ENCODE peak calls at places on chromosomes 4 and X, in six cellular contexts. D, S, C, K, H and M are unnamed samples.
A peak's percentile ranks its signal among the peaks of the same experiment; 100 is the strongest.

GRCh38 chr4:36256398-36256828 is 12.1 kb upstream of the ARAP2 start:
- DNase-seq in D (no peak), S (no peak), C (no peak), K (no peak), H (no peak), M (no peak)

GRCh38 chrX:96464880-96465558 is 219.6 kb upstream of the DIAPH2 start:
- DNase-seq in D (no peak), S (no peak), C (no peak), K (no peak), H (no peak), M (no peak)

GRCh38 chr4:112895785-112896184 is 153.7 kb upstream of the ANK2 start:
- DNase-seq in D (no peak), S (no peak), C (no peak), K (no peak), H (no peak), M (no peak)

GRCh38 chrX:110132450-110133114 is 129.7 kb downstream of the TMEM164 start:
- DNase-seq in D (no peak), S (no peak), C (peak; percentile 7), K (no peak), H (no peak), M (no peak)

GRCh38 chr4:857461-857860 is 31.5 kb upstream of the CPLX1 start:
- DNase-seq in D (no peak), S (no peak), C (no peak), K (peak; percentile 20), H (no peak), M (no peak)

GRCh38 chr4:164204434-164204833 is 549.5 kb upstream of the SMIM31 start:
- DNase-seq in D (no peak), S (no peak), C (peak; percentile 12), K (no peak), H (no peak), M (no peak)

GRCh38 chr4:183563874-183564273 is 59.0 kb downstream of the ING2 start:
- DNase-seq in D (no peak), S (no peak), C (peak; percentile 28), K (no peak), H (no peak), M (no peak)

GRCh38 chr4:44532851-44533250 is 84.2 kb upstream of the KCTD8 start:
- DNase-seq in D (no peak), S (no peak), C (no peak), K (no peak), H (no peak), M (no peak)

GRCh38 chr4:186934841-186935443 is 211.3 kb upstream of the FAT1 start:
- DNase-seq in D (no peak), S (no peak), C (no peak), K (no peak), H (no peak), M (no peak)

GRCh38 chr4:173218411-173219125 is 50.0 kb downstream of the GALNT7 start:
- DNase-seq in D (no peak), S (no peak), C (peak; percentile 73), K (no peak), H (no peak), M (no peak)

GRCh38 chr4:74453037-74453635 is 8.2 kb downstream of the AREG start:
- DNase-seq in D (no peak), S (no peak), C (no peak), K (no peak), H (no peak), M (no peak)

GRCh38 chr4:80196259-80197131 is 808 bp upstream of the PRDM8 start:
- DNase-seq in D (no peak), S (no peak), C (peak; percentile 35), K (no peak), H (no peak), M (no peak)

GRCh38 chr4:39324446-39324845 is 41.7 kb downstream of the RFC1 start:
- DNase-seq in D (no peak), S (no peak), C (no peak), K (no peak), H (no peak), M (no peak)

GRCh38 chr4:177047070-177047850 is 254.5 kb upstream of the VEGFC start:
- DNase-seq in D (peak; percentile 33), S (peak; percentile 53), C (peak; percentile 81), K (no peak), H (peak; percentile 57), M (peak; percentile 18)

GRCh38 chr4:48913346-48913745 is 6.8 kb upstream of the OCIAD2 start:
- DNase-seq in D (peak; percentile 72), S (no peak), C (peak; percentile 92), K (no peak), H (no peak), M (no peak)

GRCh38 chrX:134172588-134173259 is 64.3 kb upstream of the CCDC160 start:
- DNase-seq in D (peak; percentile 14), S (peak; percentile 15), C (no peak), K (peak; percentile 84), H (peak; percentile 28), M (peak; percentile 33)

GRCh38 chr4:87390931-87391782 is at the start of gene HSD17B11:
- DNase-seq in D (peak; percentile 92), S (peak; percentile 94), C (peak; percentile 93), K (peak; percentile 96), H (peak; percentile 95), M (peak; percentile 90)

GRCh38 chr4:140252144-140252741 is 98.3 kb upstream of the MAML3 start:
- DNase-seq in D (peak; percentile 47), S (peak; percentile 46), C (no peak), K (no peak), H (peak; percentile 67), M (peak; percentile 39)

GRCh38 chrX:15512401-15512965 is 11.9 kb downstream of the BMX start:
- DNase-seq in D (no peak), S (no peak), C (peak; percentile 17), K (no peak), H (no peak), M (no peak)

GRCh38 chr4:174427562-174428140 is 94.6 kb downstream of the HPGD start:
- DNase-seq in D (no peak), S (no peak), C (no peak), K (no peak), H (no peak), M (no peak)

GRCh38 chr4:182367153-182367552 is 124.0 kb downstream of the TENM3 start:
- DNase-seq in D (no peak), S (no peak), C (no peak), K (no peak), H (no peak), M (no peak)

GRCh38 chrX:150196300-150196699 is 166.8 kb upstream of the MAMLD1 start:
- DNase-seq in D (no peak), S (no peak), C (no peak), K (peak; percentile 20), H (no peak), M (no peak)

GRCh38 chrX:68918202-68918601 is 89.4 kb downstream of the EFNB1 start:
- DNase-seq in D (no peak), S (no peak), C (no peak), K (no peak), H (no peak), M (no peak)

GRCh38 chr4:15479913-15480185 is 10.2 kb downstream of the CC2D2A start:
- DNase-seq in D (no peak), S (no peak), C (peak; percentile 91), K (no peak), H (no peak), M (peak; percentile 7)

GRCh38 chr4:85815796-85816459 is 341.0 kb downstream of the ARHGAP24 start:
- DNase-seq in D (no peak), S (no peak), C (no peak), K (no peak), H (no peak), M (no peak)

GRCh38 chr4:80446664-80447063 is 111.1 kb downstream of the CFAP299 start:
- DNase-seq in D (no peak), S (no peak), C (peak; percentile 52), K (no peak), H (no peak), M (no peak)

GRCh38 chr4:78428996-78429395 is 122.6 kb upstream of the ANXA3 start:
- DNase-seq in D (no peak), S (no peak), C (no peak), K (no peak), H (no peak), M (no peak)

GRCh38 chr4:151783867-151784266 is 23.1 kb upstream of the GATB start:
- DNase-seq in D (no peak), S (no peak), C (no peak), K (no peak), H (no peak), M (no peak)

GRCh38 chr4:151644625-151645024 is 116.2 kb downstream of the GATB start:
- DNase-seq in D (no peak), S (no peak), C (no peak), K (no peak), H (peak; percentile 54), M (no peak)

GRCh38 chr4:184459413-184459812 is 14.9 kb downstream of the IRF2 start:
- DNase-seq in D (no peak), S (no peak), C (peak; percentile 77), K (no peak), H (no peak), M (no peak)

GRCh38 chr4:16418814-16419213 is 192.5 kb upstream of the TAPT1 start:
- DNase-seq in D (no peak), S (no peak), C (peak; percentile 62), K (no peak), H (no peak), M (no peak)

GRCh38 chr4:186900980-186901379 is 177.3 kb upstream of the FAT1 start:
- DNase-seq in D (no peak), S (no peak), C (no peak), K (no peak), H (no peak), M (no peak)

GRCh38 chr4:40579983-40580382 is 49.7 kb downstream of the RBM47 start:
- DNase-seq in D (no peak), S (no peak), C (peak; percentile 91), K (no peak), H (no peak), M (no peak)

GRCh38 chrX:40173662-40174593 is 76.2 kb upstream of the BCOR start:
- DNase-seq in D (peak; percentile 37), S (peak; percentile 38), C (no peak), K (peak; percentile 80), H (peak; percentile 28), M (peak; percentile 61)
- TF ChIP-seq POLR2A in D (no peak), S (no peak), C (no peak), K (no peak), H (no peak), M (no peak)

DNA sequence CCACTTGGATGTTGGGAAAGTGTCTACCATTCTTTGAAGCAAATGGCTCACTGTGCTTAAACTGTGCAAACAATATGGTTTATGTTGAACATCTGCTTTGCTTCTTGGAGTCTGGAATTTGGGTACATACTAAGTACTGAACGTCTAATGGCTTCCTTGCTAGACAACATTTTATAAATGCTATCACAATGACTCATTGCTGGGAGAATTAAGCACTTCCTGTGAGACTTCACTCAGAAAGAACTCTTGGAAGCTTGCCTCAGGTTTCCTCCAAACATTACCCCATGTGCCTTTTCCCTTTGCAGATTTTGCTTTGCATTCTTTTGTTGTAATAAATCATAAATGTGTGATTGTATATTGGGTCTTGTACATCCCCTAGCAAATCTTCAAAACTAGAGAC is 139.7 kb downstream of the PACRGL start:
- DNase-seq in D (no peak), S (no peak), C (peak; percentile 53), K (no peak), H (no peak), M (no peak)
- TF ChIP-seq POLR2A in D (no peak), S (no peak), C (no peak), K (no peak), H (no peak), M (no peak)

GRCh38 chrX:55908685-55909212 is 191.2 kb downstream of the RRAGB start:
- DNase-seq in D (no peak), S (peak; percentile 39), C (no peak), K (peak; percentile 72), H (peak; percentile 44), M (peak; percentile 4)
- TF ChIP-seq POLR2A in D (no peak), S (peak; percentile 51), C (no peak), K (no peak), H (no peak), M (no peak)

GRCh38 chr4:141625023-141625422 is 11.4 kb upstream of the IL15 start:
- DNase-seq in D (no peak), S (no peak), C (no peak), K (no peak), H (no peak), M (no peak)
- TF ChIP-seq POLR2A in D (no peak), S (no peak), C (no peak), K (no peak), H (no peak), M (no peak)